ENCODE peak calls at places on chromosomes 3 and 15, in nine cellular contexts. Z is GM12865, H is AG20443, V is body of pancreas, S is HEK293T, M is amniotic epithelial cell, W is SW 1271, Q is ELF-1, N is renal cortical epithelial cell. D is an unnamed sample.

GRCh38 chr3:168615489-168616020 is 519.8 kb upstream of the GOLIM4 start:
- DNase-seq in M (no peak), N (no peak), Z (peak; percentile 30), W (no peak), H (no peak), V (no peak), S (no peak), Q (no peak), D (no peak)

GRCh38 chr15:79572691-79573340 is 140.7 kb downstream of the MINAR1 start:
- DNase-seq in H (no peak), V (no peak), Q (peak; percentile 25), S (no peak), W (no peak), N (no peak), Z (no peak), M (no peak), D (no peak)

GRCh38 chr15:39250460-39251186 is 330.3 kb upstream of the THBS1 start:
- DNase-seq in M (no peak), S (no peak), Q (no peak), N (no peak), H (no peak), W (no peak), V (no peak), Z (no peak), D (no peak)

GRCh38 chr3:74273555-74274402 is 340.7 kb downstream of the CNTN3 start:
- DNase-seq in W (no peak), Z (no peak), Q (no peak), V (no peak), H (no peak), N (no peak), M (no peak), S (no peak), D (peak; percentile 32)

GRCh38 chr3:100042577-100042981 is 71.7 kb downstream of the FILIP1L start:
- DNase-seq in N (no peak), Z (no peak), V (no peak), Q (no peak), S (no peak), H (no peak), W (peak; percentile 32), M (peak; percentile 78), D (no peak)

GRCh38 chr15:69792823-69793222 is 304.9 kb downstream of the TLE3 start:
- DNase-seq in M (no peak), N (no peak), H (no peak), Q (no peak), S (no peak), W (no peak), V (no peak), Z (no peak), D (no peak)

GRCh38 chr15:89217686-89218376 is 3.5 kb downstream of the RLBP1 start:
- DNase-seq in N (no peak), S (no peak), Z (no peak), M (no peak), H (no peak), Q (peak; percentile 31), W (no peak), V (no peak), D (no peak)

GRCh38 chr3:100957407-100958100 is 35.7 kb downstream of the ABI3BP start:
- DNase-seq in Z (no peak), H (peak; percentile 54), W (no peak), S (no peak), V (no peak), N (no peak), M (peak; percentile 37), Q (no peak), D (no peak)

GRCh38 chr15:48722764-48723661 is 77.5 kb upstream of the FBN1 start:
- DNase-seq in S (no peak), Q (no peak), Z (no peak), H (peak; percentile 85), W (peak; percentile 19), N (peak; percentile 96), V (no peak), M (peak; percentile 83), D (no peak)

GRCh38 chr15:84818221-84819131 is 1.3 kb downstream of the ALPK3 start:
- DNase-seq in S (no peak), N (peak; percentile 65), H (no peak), M (peak; percentile 66), V (peak; percentile 72), Q (peak; percentile 91), Z (peak; percentile 12), W (no peak), D (no peak)

GRCh38 chr3:1088503-1088902 is 4.3 kb upstream of the CNTN6 start:
- DNase-seq in S (no peak), N (no peak), Z (no peak), W (no peak), V (no peak), H (no peak), M (no peak), Q (no peak), D (no peak)

GRCh38 chr3:180390313-180390712 is 211.7 kb upstream of the TTC14 start:
- DNase-seq in V (no peak), Q (no peak), M (no peak), N (no peak), Z (no peak), W (no peak), H (no peak), S (no peak), D (no peak)

GRCh38 chr15:95600884-95601283 is 729.6 kb upstream of the NR2F2 start:
- DNase-seq in M (no peak), N (no peak), V (no peak), S (no peak), Z (no peak), W (no peak), Q (no peak), H (no peak), D (no peak)

GRCh38 chr15:39242345-39242744 is 338.5 kb upstream of the THBS1 start:
- DNase-seq in N (peak; percentile 88), M (peak; percentile 23), V (peak; percentile 16), S (no peak), H (peak; percentile 83), Z (no peak), Q (no peak), W (no peak), D (no peak)

GRCh38 chr15:86570738-86571137 is 491.1 kb downstream of the AGBL1 start:
- DNase-seq in N (no peak), Q (no peak), H (no peak), V (no peak), M (no peak), S (no peak), W (no peak), Z (no peak), D (no peak)

GRCh38 chr3:184590795-184591194 is 29.2 kb downstream of the EPHB3 start:
- DNase-seq in W (no peak), Q (no peak), H (no peak), V (no peak), N (no peak), Z (no peak), S (no peak), M (no peak), D (no peak)

GRCh38 chr15:77836116-77836798 is 203.5 kb upstream of the LINGO1 start:
- DNase-seq in W (peak; percentile 35), H (peak; percentile 74), V (no peak), Q (peak; percentile 85), M (peak; percentile 41), N (no peak), Z (peak; percentile 36), S (peak; percentile 90), D (no peak)

GRCh38 chr3:13124631-13125030 is 51.4 kb upstream of the IQSEC1 start:
- DNase-seq in Z (no peak), M (no peak), Q (no peak), W (no peak), N (no peak), H (no peak), V (no peak), S (no peak), D (no peak)

GRCh38 chr15:78322243-78322642 is 17.9 kb upstream of the CRABP1 start:
- DNase-seq in N (no peak), Q (no peak), H (peak; percentile 81), V (no peak), S (no peak), Z (no peak), W (no peak), M (peak; percentile 67), D (no peak)

GRCh38 chr15:33612721-33613304 is 302.0 kb downstream of the RYR3 start:
- DNase-seq in Z (no peak), M (no peak), N (peak; percentile 53), W (no peak), V (no peak), Q (no peak), S (no peak), H (no peak), D (no peak)

GRCh38 chr3:13483286-13483685 is 3.2 kb downstream of the HDAC11 start:
- DNase-seq in N (no peak), V (no peak), H (no peak), W (no peak), M (no peak), Q (no peak), S (no peak), Z (no peak), D (no peak)

GRCh38 chr15:98382139-98382538 is 266.2 kb upstream of the IGF1R start:
- DNase-seq in Q (peak; percentile 32), H (no peak), W (no peak), N (no peak), Z (no peak), V (no peak), M (no peak), S (no peak), D (no peak)

GRCh38 chr3:12308517-12308916 is 19.6 kb downstream of the PPARG start:
- DNase-seq in H (no peak), S (no peak), W (peak; percentile 75), M (peak; percentile 89), Z (no peak), N (peak; percentile 94), Q (no peak), V (no peak), D (no peak)

GRCh38 chr3:170419301-170420087 is 826 bp downstream of the CLDN11 start:
- DNase-seq in N (no peak), W (no peak), Z (no peak), M (no peak), Q (peak; percentile 71), S (no peak), V (no peak), H (peak; percentile 74), D (peak; percentile 62)

GRCh38 chr3:196789773-196790419 is 50.2 kb downstream of the PAK2 start:
- DNase-seq in Q (peak; percentile 32), V (no peak), W (peak; percentile 31), M (no peak), H (no peak), Z (no peak), S (no peak), N (peak; percentile 50), D (no peak)

GRCh38 chr3:43958973-43959372 is 268.2 kb downstream of the ABHD5 start:
- DNase-seq in H (no peak), S (no peak), Q (no peak), W (no peak), M (no peak), V (no peak), N (no peak), Z (no peak), D (no peak)

GRCh38 chr3:128075516-128076464 is 23.6 kb downstream of the SEC61A1 start:
- DNase-seq in H (peak; percentile 95), V (peak; percentile 85), M (peak; percentile 70), Z (peak; percentile 76), W (peak; percentile 48), Q (peak; percentile 98), S (peak; percentile 87), N (peak; percentile 61), D (peak; percentile 91)